ENCODE peak calls at places on chromosomes 13 and 19, in eight cellular contexts. Z is GM23338, F is ascending aorta, N is lower leg skin, X is heart left ventricle, A is cardiac fibroblast, H is adrenal gland, K is fibroblast of lung. J is an unnamed sample.

GRCh38 chr19:4660181-4660791 is 9.9 kb downstream of the MYDGF start:
- DNase-seq in Z (peak), A (no peak), K (no peak), F (no peak), X (peak), H (no peak), N (no peak), J (no peak)

GRCh38 chr19:49802836-49803528 is 10.1 kb downstream of the FUZ start:
- DNase-seq in X (no peak), N (no peak), F (no peak), H (peak), A (no peak), Z (peak), K (no peak), J (no peak)

GRCh38 chr19:5838437-5839311 is 828 bp downstream of the FUT6 start:
- DNase-seq in K (no peak), A (no peak), N (no peak), X (no peak), H (no peak), F (no peak), Z (no peak), J (no peak)

GRCh38 chr19:5806905-5807304 is 2.0 kb downstream of the NRTN start:
- DNase-seq in N (no peak), X (no peak), A (no peak), F (no peak), H (no peak), Z (no peak), K (no peak), J (no peak)

GRCh38 chr19:1582201-1582600 is 10.5 kb downstream of the MBD3 start:
- DNase-seq in A (no peak), X (no peak), N (no peak), F (no peak), K (no peak), Z (no peak), H (no peak), J (no peak)

GRCh38 chr13:49935171-49936084 is 712 bp downstream of the SPRYD7 start:
- DNase-seq in H (peak), Z (peak), N (peak), X (peak), A (peak), F (no peak), K (peak), J (peak)

GRCh38 chr19:11692127-11692790 is 46.5 kb downstream of the ZNF823 start:
- DNase-seq in X (no peak), H (no peak), K (no peak), Z (no peak), F (no peak), A (no peak), N (no peak), J (no peak)

GRCh38 chr19:38830039-38830733 is 1.4 kb downstream of the ECH1 start:
- DNase-seq in A (peak), Z (no peak), K (peak), X (no peak), H (peak), N (no peak), F (no peak), J (peak)

GRCh38 chr13:114108894-114109293 is 23.5 kb downstream of the RASA3 start:
- DNase-seq in H (no peak), N (no peak), Z (no peak), K (no peak), X (no peak), A (no peak), F (no peak), J (no peak)

GRCh38 chr13:41561179-41561578 is 103.8 kb downstream of the RGCC start:
- DNase-seq in F (no peak), N (no peak), H (no peak), Z (no peak), A (peak), X (no peak), K (peak), J (peak)

GRCh38 chr19:13843104-13843921 is 33.6 kb upstream of the NANOS3 start:
- DNase-seq in Z (peak), N (peak), A (peak), X (peak), K (no peak), H (no peak), F (no peak), J (no peak)

GRCh38 chr19:3047307-3048189 is 14.7 kb downstream of the TLE5 start:
- DNase-seq in N (peak), K (peak), F (peak), A (peak), Z (peak), H (peak), X (peak), J (peak)

GRCh38 chr13:25992076-25992475 is 59.7 kb downstream of the SHISA2 start:
- DNase-seq in Z (no peak), K (no peak), A (peak), F (no peak), N (no peak), H (no peak), X (no peak), J (no peak)
- TF ChIP-seq CTCF in Z (no peak), K (no peak), A (no peak), F (no peak), N (no peak), H (no peak), X (no peak), J (no peak)

GRCh38 chr13:91162180-91162579 is 185.3 kb upstream of the MIR17HG start:
- DNase-seq in A (no peak), K (no peak), X (no peak), F (no peak), N (no peak), H (no peak), Z (peak), J (no peak)
- TF ChIP-seq CTCF in A (no peak), K (no peak), X (no peak), F (no peak), N (no peak), H (no peak), Z (peak), J (no peak)

DNA sequence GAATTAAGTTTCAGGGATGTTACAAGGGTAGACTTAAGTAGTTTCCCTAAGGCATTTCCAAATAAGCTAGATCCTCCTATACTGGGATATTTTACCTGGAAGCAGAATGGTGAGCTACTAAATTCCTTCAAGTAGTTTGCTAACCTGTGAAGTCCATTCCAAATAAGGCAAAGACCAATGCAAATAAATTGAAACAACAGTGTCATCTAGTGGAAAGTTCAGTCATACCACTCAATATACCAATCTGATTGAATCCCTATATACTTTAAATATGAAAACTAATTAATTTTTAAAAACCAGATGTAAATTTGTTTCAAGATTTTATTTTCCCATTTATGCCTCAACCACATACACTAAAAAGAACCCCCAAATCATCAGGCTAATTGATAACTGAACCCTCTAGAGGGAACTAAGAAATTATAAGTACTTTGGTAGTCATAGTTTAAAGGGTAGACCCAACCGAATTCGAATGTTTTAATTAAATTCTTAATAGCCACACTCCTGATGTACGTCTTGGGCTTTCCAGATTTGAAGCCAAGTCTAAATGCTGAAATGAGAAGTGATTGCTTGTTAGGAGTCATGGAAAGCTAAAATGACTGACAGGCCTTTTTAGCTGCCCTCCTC is 223.7 kb downstream of the TBC1D4 start:
- DNase-seq in H (no peak), Z (peak), F (no peak), K (peak), A (peak), N (no peak), X (no peak), J (peak)
- TF ChIP-seq CTCF in H (peak), Z (peak), F (peak), K (peak), A (peak), N (no peak), X (peak), J (peak)

DNA sequence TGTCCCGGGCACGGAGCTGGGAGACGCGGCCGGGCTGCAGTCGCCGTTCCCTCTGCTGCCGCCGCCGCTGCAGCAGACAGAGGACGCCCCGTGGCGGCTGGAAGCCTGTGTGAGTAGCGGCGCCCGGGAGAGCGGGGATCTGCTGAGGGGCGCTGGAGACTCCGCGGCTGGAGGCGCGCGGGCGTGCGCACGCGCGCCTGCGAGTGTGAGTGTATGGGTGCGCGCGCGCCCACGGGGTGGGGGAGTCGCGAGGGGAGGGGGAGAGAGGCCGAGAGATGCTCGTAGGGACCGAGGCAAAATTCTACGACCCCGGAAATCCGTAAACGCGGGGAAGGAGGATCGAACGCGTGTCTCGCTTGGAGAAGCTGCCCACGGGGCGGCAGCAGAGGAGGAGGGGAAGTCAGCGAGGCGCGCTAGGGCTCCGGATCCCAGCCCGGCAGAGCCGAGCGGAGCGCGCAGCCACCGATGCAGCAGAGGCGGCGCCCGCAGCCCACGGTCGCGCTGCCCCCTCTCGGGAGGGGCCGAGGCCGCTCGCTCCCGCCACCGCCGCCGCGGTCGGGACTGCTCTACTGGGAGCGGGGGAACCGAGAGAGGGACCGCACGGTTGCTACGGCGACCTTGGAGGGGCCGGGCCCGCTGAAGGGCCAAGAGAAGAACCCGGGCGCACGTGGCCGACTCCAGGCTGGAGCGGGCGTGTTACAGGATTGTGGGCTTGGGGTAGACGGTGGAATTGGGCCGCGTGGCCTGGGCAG is at the start of gene ENOX1:
- DNase-seq in X (peak), K (peak), F (no peak), Z (peak), A (peak), N (no peak), H (peak), J (peak)
- TF ChIP-seq CTCF in X (peak), K (peak), F (no peak), Z (peak), A (peak), N (no peak), H (no peak), J (no peak)

DNA sequence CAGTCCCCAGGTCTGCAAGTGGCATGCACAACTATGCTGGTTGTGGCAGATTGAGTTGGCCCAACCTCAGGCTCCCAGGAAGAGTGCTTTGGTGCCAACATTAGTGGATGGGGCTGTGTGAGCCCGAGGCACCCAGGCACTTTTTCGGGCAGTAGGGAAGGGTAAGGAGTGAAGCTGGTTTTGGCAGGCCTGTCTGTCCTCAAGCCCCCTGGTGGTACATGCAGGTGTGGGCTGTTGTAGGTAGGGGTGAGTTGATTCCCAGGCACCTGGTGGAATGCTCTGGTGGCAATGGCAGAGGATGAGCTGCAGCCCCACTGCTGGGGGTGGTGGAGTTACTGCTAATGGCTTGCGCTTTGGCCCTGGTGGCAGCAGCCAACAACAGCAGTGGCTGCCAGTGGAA is 723.7 kb upstream of the SLITRK1 start:
- DNase-seq in N (no peak), K (no peak), H (no peak), X (no peak), F (no peak), A (no peak), Z (peak), J (no peak)
- TF ChIP-seq CTCF in N (no peak), K (no peak), H (no peak), X (no peak), F (no peak), A (no peak), Z (peak), J (no peak)